ENCODE peak calls at places on chromosomes 3 and 15, in seven cellular contexts. S, E, P, M, N, U and A are unnamed samples.

GRCh38 chr15:45180201-45180600 is 7.6 kb downstream of the SHF start:
- DNase-seq in U (no peak), M (no peak), N (no peak), S (no peak), E (peak), P (no peak), A (no peak)

GRCh38 chr3:147906275-147906674 is 497.1 kb downstream of the ZIC1 start:
- DNase-seq in E (no peak), U (peak), N (no peak), S (no peak), M (no peak), P (no peak), A (no peak)

GRCh38 chr3:187247398-187247797 is 44.1 kb downstream of the MASP1 start:
- DNase-seq in U (no peak), N (no peak), M (no peak), S (no peak), E (no peak), P (no peak), A (no peak)

GRCh38 chr3:135622215-135622614 is 343.3 kb upstream of the PPP2R3A start:
- DNase-seq in E (no peak), S (no peak), N (no peak), U (no peak), P (no peak), M (no peak), A (no peak)

GRCh38 chr3:54042259-54042823 is 80.0 kb upstream of the CACNA2D3 start:
- DNase-seq in S (no peak), P (no peak), N (no peak), U (no peak), M (no peak), E (no peak), A (no peak)

GRCh38 chr3:27675287-27675686 is 46.8 kb downstream of the EOMES start:
- DNase-seq in M (no peak), N (no peak), S (no peak), P (no peak), U (peak), E (no peak), A (no peak)

GRCh38 chr3:9810357-9810726 is 280 bp downstream of the TTLL3 start:
- DNase-seq in U (no peak), N (no peak), M (no peak), E (no peak), P (no peak), S (no peak), A (no peak)

GRCh38 chr15:80633235-80633634 is 61.9 kb upstream of the ABHD17C start:
- DNase-seq in M (no peak), U (no peak), N (no peak), P (no peak), E (no peak), S (no peak), A (no peak)

GRCh38 chr15:53454843-53455721 is 304.4 kb downstream of the WDR72 start:
- DNase-seq in N (no peak), E (no peak), S (no peak), M (no peak), U (no peak), P (no peak), A (no peak)

GRCh38 chr3:78516937-78517336 is 1250.9 kb downstream of the ROBO1 start:
- DNase-seq in P (no peak), U (no peak), N (no peak), S (no peak), E (no peak), M (no peak), A (no peak)

GRCh38 chr3:132661120-132661519 is 991 bp downstream of the UBA5 start:
- DNase-seq in S (no peak), U (no peak), N (no peak), P (no peak), M (no peak), E (no peak), A (no peak)

GRCh38 chr15:69661871-69662667 is 209.5 kb downstream of the RPLP1 start:
- DNase-seq in P (no peak), E (no peak), S (no peak), M (no peak), U (no peak), N (no peak), A (no peak)

GRCh38 chr3:46209053-46209452 is 940 bp upstream of the CCR1 start:
- DNase-seq in E (no peak), U (no peak), P (no peak), N (no peak), M (no peak), S (no peak), A (no peak)

GRCh38 chr3:45034612-45035252 is 8.6 kb downstream of the CLEC3B start:
- DNase-seq in U (no peak), S (no peak), M (no peak), N (no peak), E (peak), P (peak), A (peak)